ENCODE peak calls at places on chromosome 6, in eight cellular contexts. O, H, L, A, J, R, Z and E are unnamed samples.

GRCh38 chr6:134415681-134416080 is 97.8 kb upstream of the SGK1 start:
- DNase-seq in O (no peak), H (no peak), L (no peak), A (no peak), J (no peak), R (no peak), Z (no peak), E (no peak)

GRCh38 chr6:84193140-84193708 is 34.2 kb downstream of the CEP162 start:
- DNase-seq in O (no peak), H (peak; percentile 47), L (no peak), A (no peak), J (no peak), R (peak; percentile 78), Z (no peak), E (no peak)

GRCh38 chr6:165889636-165890403 is 226.8 kb upstream of the PDE10A start:
- DNase-seq in O (no peak), H (peak; percentile 58), L (no peak), A (no peak), J (no peak), R (peak; percentile 43), Z (peak; percentile 62), E (peak; percentile 87)

GRCh38 chr6:12119085-12119588 is 107.0 kb downstream of the HIVEP1 start:
- DNase-seq in O (no peak), H (no peak), L (no peak), A (no peak), J (peak; percentile 68), R (no peak), Z (no peak), E (no peak)

GRCh38 chr6:165181951-165182414 is 127.4 kb downstream of the C6orf118 start:
- DNase-seq in O (no peak), H (peak; percentile 5), L (no peak), A (no peak), J (no peak), R (peak; percentile 82), Z (no peak), E (no peak)

GRCh38 chr6:15038013-15038791 is 207.7 kb upstream of the JARID2 start:
- DNase-seq in O (no peak), H (no peak), L (no peak), A (no peak), J (no peak), R (no peak), Z (no peak), E (no peak)

GRCh38 chr6:143449731-143450452 is 603 bp downstream of the ADAT2 start:
- DNase-seq in O (no peak), H (peak; percentile 45), L (no peak), A (no peak), J (peak; percentile 58), R (peak; percentile 22), Z (peak; percentile 34), E (no peak)

GRCh38 chr6:42978487-42978792 is 541 bp downstream of the PEX6 start:
- DNase-seq in O (no peak), H (peak; percentile 6), L (peak; percentile 27), A (no peak), J (peak; percentile 54), R (peak; percentile 32), Z (no peak), E (no peak)

GRCh38 chr6:90790696-90791095 is 203.8 kb upstream of the MAP3K7 start:
- DNase-seq in O (no peak), H (peak; percentile 4), L (no peak), A (no peak), J (no peak), R (no peak), Z (no peak), E (no peak)

GRCh38 chr6:101926149-101926925 is 532.8 kb downstream of the GRIK2 start:
- DNase-seq in O (no peak), H (no peak), L (no peak), A (no peak), J (no peak), R (no peak), Z (no peak), E (no peak)

GRCh38 chr6:109644131-109644530 is 46.9 kb downstream of the AK9 start:
- DNase-seq in O (no peak), H (no peak), L (no peak), A (no peak), J (no peak), R (peak; percentile 19), Z (no peak), E (no peak)
- TF ChIP-seq CTCF in O (no peak), H (no peak), L (no peak), A (no peak), J (no peak), R (no peak), Z (no peak), E (no peak)

GRCh38 chr6:95648636-95649035 is 71.3 kb downstream of the MANEA start:
- DNase-seq in O (no peak), H (no peak), L (no peak), A (no peak), J (no peak), R (no peak), Z (peak; percentile 33), E (no peak)
- TF ChIP-seq CTCF in O (no peak), H (no peak), L (no peak), A (no peak), J (no peak), R (no peak), Z (no peak), E (no peak)

DNA sequence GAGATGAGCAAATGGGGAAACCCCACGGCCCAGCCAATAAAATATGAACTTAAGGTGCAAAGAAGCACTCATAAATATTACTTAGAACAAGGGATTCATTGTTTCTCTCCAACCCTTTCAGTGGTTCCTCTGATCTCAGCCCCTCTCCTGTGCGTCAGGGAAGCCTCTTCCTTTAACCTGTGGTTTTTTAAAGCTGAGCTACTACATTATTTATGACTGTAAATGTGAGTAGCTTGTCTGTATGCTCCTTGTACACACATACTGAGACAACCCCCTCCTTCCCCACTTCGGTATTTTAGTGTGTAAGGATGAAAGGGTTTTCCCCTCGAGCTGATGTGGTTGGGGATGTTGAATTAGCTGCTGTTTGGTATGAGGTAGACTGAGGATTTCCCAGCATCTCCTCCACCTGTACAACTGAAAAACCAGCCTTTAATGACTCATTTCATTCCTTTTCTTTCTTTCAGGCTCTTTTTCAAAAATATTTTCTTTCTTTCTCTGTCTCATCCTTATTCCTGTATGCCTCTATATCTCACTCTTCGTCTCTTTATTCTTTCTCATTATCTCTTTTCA is 6.4 kb downstream of the BMP5 start:
- DNase-seq in O (no peak), H (peak; percentile 33), L (no peak), A (no peak), J (no peak), R (peak; percentile 98), Z (no peak), E (no peak)
- TF ChIP-seq CTCF in O (no peak), H (no peak), L (no peak), A (no peak), J (no peak), R (no peak), Z (no peak), E (no peak)

DNA sequence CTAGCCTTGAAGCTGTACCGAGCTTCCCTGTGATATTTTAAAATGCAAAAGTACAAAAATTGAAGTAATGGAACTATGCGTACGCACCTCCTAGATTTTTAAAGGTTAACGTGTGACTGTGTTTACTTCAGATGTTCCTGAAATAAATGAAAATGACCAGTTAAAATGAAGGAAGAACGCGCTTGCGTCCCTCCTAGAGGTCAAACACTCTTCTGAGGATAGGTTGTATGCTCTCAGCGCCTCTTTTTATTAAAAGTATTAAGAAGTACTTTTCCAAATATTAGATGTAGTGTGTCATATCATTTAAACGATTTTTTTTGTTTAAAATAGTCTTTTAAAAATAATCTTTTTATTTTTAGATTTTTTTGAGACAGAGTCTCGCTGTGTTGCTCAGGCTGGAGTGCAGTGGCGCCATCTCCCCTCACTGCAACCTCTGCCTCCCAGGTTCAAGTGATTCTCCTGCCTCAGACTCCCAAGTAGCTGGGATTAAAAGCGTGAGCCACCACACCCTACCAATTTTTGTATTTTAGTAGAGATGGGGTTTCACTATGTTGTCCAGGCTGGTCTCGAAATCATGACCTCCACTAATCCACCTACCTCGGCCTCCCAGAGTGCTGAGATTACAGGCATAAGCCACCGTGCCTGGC is 30.6 kb downstream of the TRIM38 start:
- DNase-seq in O (no peak), H (no peak), L (no peak), A (no peak), J (no peak), R (no peak), Z (no peak), E (no peak)
- TF ChIP-seq CTCF in O (no peak), H (no peak), L (no peak), A (no peak), J (no peak), R (no peak), Z (no peak), E (no peak)

DNA sequence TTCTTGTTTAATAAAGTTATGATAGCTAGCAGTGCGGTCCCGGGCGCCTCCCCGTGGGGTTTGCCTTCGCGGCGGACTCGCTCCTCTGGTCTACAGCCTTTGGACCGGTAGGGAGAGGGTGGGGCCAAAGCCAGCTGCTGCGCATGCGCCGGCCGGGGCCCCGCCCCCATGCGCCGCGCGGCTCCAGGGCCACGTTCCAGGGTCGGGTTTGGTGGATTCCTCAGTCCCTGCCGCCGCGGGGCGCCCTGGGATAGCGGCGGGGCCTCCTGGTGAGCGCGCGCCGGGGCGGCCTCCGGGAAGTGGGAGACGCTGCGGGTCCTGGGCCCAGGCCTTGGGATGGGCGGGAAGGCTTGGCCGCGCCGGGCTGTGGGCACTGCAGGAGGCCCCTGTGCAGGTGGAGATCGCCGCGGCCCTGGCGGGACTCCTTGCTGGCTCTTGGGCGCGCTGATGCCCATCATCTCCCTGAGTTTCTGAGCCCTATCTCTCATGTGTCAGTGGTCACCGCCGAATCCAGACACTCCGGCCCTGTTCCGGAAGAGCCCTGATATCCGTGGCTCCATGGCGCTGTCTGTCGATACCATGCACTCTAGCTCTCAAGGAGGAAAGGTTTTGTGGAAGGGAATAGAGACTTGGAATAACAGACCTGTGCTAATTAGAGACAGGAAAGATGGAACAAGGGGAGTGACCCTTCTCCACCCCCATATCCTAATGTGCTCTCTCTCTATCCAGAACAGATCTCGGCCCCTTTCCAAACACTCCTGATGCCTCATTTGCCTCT is at the start of gene VARS2:
- DNase-seq in O (peak; percentile 94), H (peak; percentile 84), L (peak; percentile 97), A (peak; percentile 90), J (peak; percentile 94), R (peak; percentile 97), Z (peak; percentile 85), E (peak; percentile 97)
- TF ChIP-seq CTCF in O (peak; percentile 13), H (peak; percentile 34), L (peak; percentile 53), A (no peak), J (no peak), R (peak; percentile 50), Z (no peak), E (peak; percentile 46)